ENCODE peak calls at places on chromosome 19, in six cellular contexts. Z is CD8-positive, alpha-beta memory T cell; D is PC-3; H is suprapubic skin; T is neural progenitor cell; I is RWPE2. G is an unnamed sample. For H3K4me1, the result is how much of the 10 kb centered on the place peaks cover.

GRCh38 chr19:13066231-13066630 is 36.4 kb downstream of the LYL1 start:
- DNase-seq in I (no peak), T (no peak), Z (no peak), H (no peak), D (no peak), G (no peak)

GRCh38 chr19:6378036-6378435 is 2.3 kb upstream of the PSPN start:
- DNase-seq in D (no peak), T (peak), I (no peak), Z (no peak), H (no peak), G (no peak)

GRCh38 chr19:18364826-18365528 is 21.0 kb upstream of the GDF15 start:
- DNase-seq in D (peak), H (no peak), T (no peak), Z (no peak), I (peak), G (peak)

GRCh38 chr19:45901432-45901903 is 945 bp downstream of the MYPOP start:
- DNase-seq in T (peak), I (no peak), H (no peak), Z (peak), D (no peak), G (peak)

GRCh38 chr19:50779504-50780457 is 9.5 kb downstream of the GPR32 start:
- DNase-seq in D (no peak), H (no peak), Z (no peak), I (no peak), T (no peak), G (no peak)

GRCh38 chr19:50493171-50493570 is 16.5 kb upstream of the GARIN5A start:
- DNase-seq in I (no peak), T (no peak), D (no peak), Z (no peak), H (no peak), G (no peak)

GRCh38 chr19:35044317-35045117 is 3.0 kb downstream of the HPN start:
- DNase-seq in H (no peak), I (no peak), Z (peak), T (peak), D (peak), G (no peak)

GRCh38 chr19:18117692-18118378 is 20.3 kb downstream of the MAST3 start:
- DNase-seq in T (peak), I (no peak), D (peak), H (peak), Z (peak), G (peak)

GRCh38 chr19:47813304-47813994 is 8.3 kb upstream of the CRX start:
- DNase-seq in H (no peak), I (no peak), Z (peak), T (peak), D (peak), G (peak)

GRCh38 chr19:18590273-18591272 is 2.0 kb downstream of the REX1BD start:
- DNase-seq in Z (no peak), I (peak), D (no peak), T (peak), H (no peak), G (no peak)

GRCh38 chr19:49119411-49120324 is at the start of gene PPFIA3:
- DNase-seq in H (no peak), T (peak), Z (peak), D (peak), I (peak), G (peak)

GRCh38 chr19:29884466-29884865 is 57.6 kb upstream of the URI1 start:
- DNase-seq in D (no peak), I (no peak), Z (no peak), H (peak), T (no peak), G (no peak)

GRCh38 chr19:17394891-17395415 is 957 bp upstream of the CCDC194 start:
- DNase-seq in D (peak), I (no peak), H (no peak), Z (no peak), T (peak), G (peak)

GRCh38 chr19:30228113-30228725 is 144.0 kb upstream of the ZNF536 start:
- DNase-seq in D (no peak), I (no peak), H (no peak), Z (no peak), T (peak), G (no peak)

GRCh38 chr19:18712981-18713380 is 29.5 kb downstream of the CRTC1 start:
- DNase-seq in T (no peak), H (no peak), Z (no peak), D (no peak), I (no peak), G (no peak)

GRCh38 chr19:51632126-51632525 is 1.9 kb upstream of the SIGLEC5 start:
- DNase-seq in Z (no peak), T (no peak), I (no peak), D (no peak), H (no peak), G (no peak)

GRCh38 chr19:56896041-56896440 is 55.5 kb upstream of the PEG3 start:
- DNase-seq in D (no peak), Z (no peak), T (no peak), H (no peak), I (no peak), G (no peak)

GRCh38 chr19:42178791-42179500 is 38.5 kb downstream of the DEDD2 start:
- DNase-seq in H (no peak), Z (no peak), D (no peak), I (no peak), T (no peak), G (no peak)

GRCh38 chr19:1522061-1522460 is 1.8 kb upstream of the PLK5 start:
- DNase-seq in D (no peak), I (no peak), H (no peak), Z (no peak), T (no peak), G (no peak)

GRCh38 chr19:45539460-45539859 is 32.2 kb downstream of the VASP start:
- DNase-seq in H (no peak), I (no peak), Z (no peak), T (no peak), D (no peak), G (no peak)

GRCh38 chr19:21143428-21143827 is 1.6 kb downstream of the ZNF431 start:
- DNase-seq in Z (no peak), D (no peak), I (no peak), T (no peak), H (no peak), G (no peak)

GRCh38 chr19:30340724-30341595 is 31.2 kb upstream of the ZNF536 start:
- DNase-seq in T (no peak), D (no peak), H (no peak), I (no peak), Z (no peak), G (no peak)

GRCh38 chr19:32750441-32751055 is 31.0 kb downstream of the TDRD12 start:
- DNase-seq in T (no peak), H (no peak), D (no peak), I (no peak), Z (no peak), G (no peak)

GRCh38 chr19:46159893-46160775 is 12.1 kb downstream of the IGFL2 start:
- DNase-seq in Z (no peak), T (no peak), H (no peak), I (no peak), D (no peak), G (no peak)

GRCh38 chr19:2475018-2475701 is 767 bp upstream of the GADD45B start:
- DNase-seq in Z (peak), I (no peak), T (peak), D (peak), H (no peak), G (peak)

GRCh38 chr19:55474269-55475265 is 1.9 kb upstream of the ZNF628 start:
- DNase-seq in H (no peak), D (no peak), Z (no peak), T (peak), I (no peak), G (no peak)

GRCh38 chr19:18675779-18676178 is 7.7 kb upstream of the CRTC1 start:
- DNase-seq in D (peak), H (no peak), T (peak), Z (no peak), I (no peak), G (no peak)

GRCh38 chr19:54325194-54325621 is 12.2 kb upstream of the LILRA5 start:
- DNase-seq in H (no peak), D (peak), Z (peak), T (peak), I (no peak), G (no peak)

GRCh38 chr19:55216461-55217198 is 7.3 kb upstream of the PTPRH start:
- DNase-seq in I (peak), T (peak), Z (peak), H (no peak), D (peak), G (peak)

GRCh38 chr19:1473056-1473400 is 6.0 kb downstream of the C19orf25 start:
- DNase-seq in H (no peak), Z (no peak), I (no peak), D (no peak), T (no peak), G (no peak)

GRCh38 chr19:32550666-32551065 is 30.3 kb upstream of the PDCD5 start:
- DNase-seq in Z (no peak), H (no peak), D (no peak), T (no peak), I (no peak), G (no peak)

GRCh38 chr19:1717200-1717969 is 35.9 kb upstream of the ONECUT3 start:
- DNase-seq in T (no peak), Z (no peak), H (no peak), D (no peak), I (no peak), G (no peak)

GRCh38 chr19:31119951-31120690 is 229.1 kb downstream of the TSHZ3 start:
- DNase-seq in H (no peak), D (no peak), T (no peak), I (no peak), Z (no peak), G (no peak)

GRCh38 chr19:23002690-23003422 is at the start of gene ZNF728:
- DNase-seq in H (peak), D (no peak), Z (no peak), I (no peak), T (no peak), G (peak)

GRCh38 chr19:31498781-31499180 is 149.5 kb upstream of the TSHZ3 start:
- DNase-seq in H (peak), Z (no peak), D (no peak), T (no peak), I (peak), G (no peak)

GRCh38 chr19:18349524-18350128 is 9.2 kb downstream of the PGPEP1 start:
- DNase-seq in I (no peak), D (peak), H (no peak), Z (no peak), T (peak), G (peak)

GRCh38 chr19:44814517-44814916 is 5.6 kb downstream of the BCAM start:
- DNase-seq in H (no peak), D (no peak), I (no peak), T (no peak), Z (no peak), G (no peak)

GRCh38 chr19:54190942-54191670 is at the start of gene TSEN34:
- DNase-seq in D (peak), H (no peak), I (no peak), Z (peak), T (peak), G (peak)

GRCh38 chr19:47111682-47112165 is 1.9 kb downstream of the ZC3H4 start:
- DNase-seq in I (no peak), H (no peak), T (no peak), Z (no peak), D (no peak), G (no peak)

DNA sequence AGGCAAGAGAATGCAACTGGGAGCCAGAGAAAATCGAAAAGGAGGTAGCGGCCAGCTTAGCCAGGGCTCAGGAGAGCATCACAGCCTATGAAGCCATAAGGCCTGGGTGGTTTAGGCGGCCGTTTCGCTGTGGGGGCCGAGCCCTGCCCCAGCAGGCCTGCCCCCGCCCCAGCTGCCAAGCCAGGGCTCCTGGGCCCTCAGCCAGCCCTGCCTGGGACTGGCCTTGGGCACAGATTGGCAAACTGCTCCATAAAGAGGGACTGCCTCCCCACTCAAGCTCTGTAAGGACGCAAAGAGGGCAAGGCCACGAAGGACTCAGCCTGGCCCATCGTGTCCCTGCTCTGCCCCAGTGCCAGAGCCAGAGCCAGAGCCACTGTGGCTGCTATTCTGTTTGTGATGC is 10.2 kb downstream of the ZNF653 start:
- DNase-seq in Z (no peak), T (no peak), H (no peak), I (no peak), D (no peak), G (no peak)
- H3K4me1 ChIP-seq in Z (under half), T (under half), H (under half), I (under half), D (under half), G (under half)

GRCh38 chr19:39514840-39515550 is at the start of gene SELENOV:
- DNase-seq in I (no peak), D (no peak), T (peak), Z (no peak), H (no peak), G (no peak)
- H3K4me3 ChIP-seq in I (peak), D (no peak), T (peak), Z (peak), H (peak), G (peak)

GRCh38 chr19:14529254-14530004 is at the start of gene TECR:
- DNase-seq in D (peak), I (peak), Z (peak), T (peak), H (peak), G (peak)

GRCh38 chr19:14533450-14533849 is 4.1 kb downstream of the TECR start:
- DNase-seq in T (no peak), D (no peak), H (no peak), I (no peak), Z (no peak), G (no peak)

GRCh38 chr19:14528419-14529253 is 758 bp upstream of the TECR start:
- DNase-seq in T (no peak), D (no peak), I (no peak), H (no peak), Z (no peak), G (peak)

GRCh38 chr19:14530005-14530348 is 583 bp downstream of the TECR start:
- DNase-seq in I (no peak), H (peak), T (peak), D (no peak), Z (no peak), G (peak)

GRCh38 chr19:14530505-14530904 is 1.1 kb downstream of the TECR start:
- DNase-seq in D (no peak), Z (no peak), T (no peak), H (no peak), I (no peak), G (no peak)
- H3K27ac ChIP-seq in D (no peak), Z (no peak), T (no peak), H (peak), I (peak), G (peak)

GRCh38 chr19:10237702-10238101 is 6.6 kb upstream of the S1PR2 start:
- DNase-seq in D (no peak), T (no peak), H (no peak), Z (no peak), I (no peak), G (no peak)
- H3K4me1 ChIP-seq in D (under half), T (under half), H (under half), Z (under half), I (under half), G (under half)

GRCh38 chr19:8513687-8514504 is at the start of gene ZNF414:
- DNase-seq in D (peak), I (peak), T (peak), H (peak), Z (peak), G (peak)

GRCh38 chr19:8512991-8513686 is 828 bp downstream of the ZNF414 start:
- DNase-seq in H (no peak), D (no peak), T (no peak), Z (no peak), I (no peak), G (no peak)

GRCh38 chr19:8510589-8511115 is 3.3 kb downstream of the ZNF414 start:
- DNase-seq in H (no peak), Z (no peak), I (no peak), D (no peak), T (no peak), G (no peak)

GRCh38 chr19:8511573-8512101 is 2.3 kb downstream of the ZNF414 start:
- DNase-seq in H (no peak), Z (no peak), T (no peak), D (no peak), I (no peak), G (no peak)

GRCh38 chr19:8512115-8512967 is 1.6 kb downstream of the ZNF414 start:
- DNase-seq in Z (no peak), I (no peak), H (no peak), T (peak), D (peak), G (no peak)
- H3K4me3 ChIP-seq in Z (no peak), I (no peak), H (peak), T (no peak), D (no peak), G (peak)

DNA sequence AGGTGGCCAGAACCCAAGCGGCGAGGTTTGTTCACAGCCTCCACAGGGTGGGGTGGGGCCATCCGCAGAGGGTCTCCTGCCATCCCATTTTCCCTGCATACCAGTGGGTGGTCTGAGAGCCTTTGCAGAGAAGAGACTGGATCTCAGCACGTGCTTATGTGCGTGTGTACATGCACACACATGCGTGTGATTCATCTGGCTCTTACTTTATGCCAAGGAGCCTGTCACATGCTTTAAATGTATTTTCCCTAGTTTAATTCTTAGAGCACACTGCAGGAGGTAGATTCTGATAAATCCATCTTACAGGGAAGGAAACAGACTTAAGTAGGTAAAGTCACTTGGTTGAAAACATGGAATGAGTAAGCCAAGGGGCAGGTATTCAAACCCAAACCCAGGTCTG is 47.1 kb downstream of the CAPN12 start:
- DNase-seq in Z (no peak), D (no peak), H (no peak), I (no peak), T (no peak), G (no peak)
- H3K27ac ChIP-seq in Z (no peak), D (peak), H (peak), I (peak), T (no peak), G (peak)

DNA sequence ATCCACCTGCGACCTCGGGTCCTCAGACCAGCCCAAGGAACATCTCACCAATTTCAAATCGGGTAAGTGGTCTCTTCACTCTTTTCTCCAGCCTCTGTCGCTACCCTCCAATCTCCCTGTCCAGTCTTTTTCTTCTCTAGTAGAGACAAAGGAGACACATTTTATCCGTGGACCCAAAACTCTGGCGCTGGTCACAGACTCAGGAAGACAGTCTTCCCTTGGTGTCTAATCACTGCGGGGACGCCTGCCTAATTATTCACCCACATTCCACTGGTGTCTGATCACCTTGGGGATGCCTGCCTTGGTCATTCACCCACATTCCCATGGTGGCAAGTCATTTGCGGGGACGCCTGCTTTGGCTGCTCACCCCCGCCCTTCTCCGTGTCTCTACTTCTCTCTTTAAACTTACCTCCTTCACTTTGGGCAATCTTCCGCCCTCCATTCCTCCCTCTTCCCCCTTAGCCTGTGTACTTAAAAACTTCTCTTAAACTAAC is 13.9 kb upstream of the OR10H1 start:
- DNase-seq in T (no peak), H (no peak), I (no peak), Z (no peak), D (no peak), G (no peak)
- H3K4me1 ChIP-seq in T (under half), H (under half), I (under half), Z (under half), D (under half), G (under half)

DNA sequence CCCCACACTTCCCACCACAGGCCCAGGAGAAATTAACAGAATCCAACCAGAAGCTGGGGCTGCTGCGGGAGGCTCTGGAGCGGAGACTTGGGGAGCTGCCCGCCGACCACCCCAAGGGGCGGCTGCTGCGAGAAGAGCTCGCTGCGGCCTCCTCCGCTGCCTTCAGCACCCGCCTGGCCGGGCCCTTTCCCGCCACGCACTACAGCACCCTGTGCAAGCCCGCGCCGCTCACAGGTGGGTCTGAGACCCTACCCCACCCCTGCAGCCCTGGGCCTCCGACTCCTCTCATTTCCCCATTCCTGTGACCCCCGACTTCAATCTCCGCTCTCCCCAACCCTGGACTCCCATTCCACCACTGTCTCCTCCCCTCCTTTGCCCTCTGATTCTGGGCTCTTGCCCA is 17.8 kb downstream of the PKN1 start:
- DNase-seq in I (no peak), D (no peak), H (no peak), T (no peak), Z (no peak), G (no peak)
- H3K4me3 ChIP-seq in I (no peak), D (no peak), H (no peak), T (no peak), Z (no peak), G (no peak)

G was measured in lower lobe of right lung.